ENCODE peak calls at places on chromosomes 11 and 22, in eight cellular contexts. P, Q, A, R, S, G, F and J are unnamed samples.

GRCh38 chr11:70889411-70889810 is 363.0 kb downstream of the SHANK2 start:
- DNase-seq in P (no peak), Q (no peak), A (no peak), R (no peak), S (no peak), G (no peak), F (no peak), J (no peak)

GRCh38 chr11:32821517-32821916 is 8.2 kb upstream of the PRRG4 start:
- DNase-seq in P (no peak), Q (no peak), A (no peak), R (no peak), S (no peak), G (no peak), F (no peak), J (no peak)

GRCh38 chr11:64742087-64742939 is 1.6 kb downstream of the RASGRP2 start:
- DNase-seq in P (no peak), Q (no peak), A (no peak), R (no peak), S (no peak), G (no peak), F (no peak), J (no peak)

GRCh38 chr22:39240841-39241631 is 3.7 kb downstream of the PDGFB start:
- DNase-seq in P (peak), Q (no peak), A (peak), R (peak), S (no peak), G (peak), F (peak), J (no peak)

GRCh38 chr11:124627546-124627945 is 4.9 kb downstream of the TBRG1 start:
- DNase-seq in P (no peak), Q (no peak), A (no peak), R (no peak), S (no peak), G (no peak), F (no peak), J (no peak)

GRCh38 chr11:94303884-94304459 is 408 bp upstream of the IZUMO1R start:
- DNase-seq in P (no peak), Q (no peak), A (no peak), R (no peak), S (no peak), G (no peak), F (no peak), J (no peak)

GRCh38 chr11:119148855-119149370 is at the start of gene ABCG4:
- DNase-seq in P (no peak), Q (no peak), A (no peak), R (peak), S (no peak), G (no peak), F (no peak), J (no peak)

GRCh38 chr11:17743026-17743807 is 8.6 kb downstream of the KCNC1 start:
- DNase-seq in P (peak), Q (no peak), A (no peak), R (no peak), S (no peak), G (no peak), F (no peak), J (no peak)

GRCh38 chr11:28836285-28837081 is 728.3 kb downstream of the METTL15 start:
- DNase-seq in P (no peak), Q (peak), A (no peak), R (no peak), S (peak), G (no peak), F (no peak), J (no peak)

GRCh38 chr22:17575151-17575550 is 11.9 kb downstream of the SLC25A18 start:
- DNase-seq in P (no peak), Q (no peak), A (no peak), R (no peak), S (no peak), G (no peak), F (no peak), J (no peak)
- TF ChIP-seq CTCF in P (no peak), Q (no peak), A (no peak), R (no peak), S (no peak), G (no peak), F (no peak), J (no peak)

GRCh38 chr11:82049199-82049598 is 684.5 kb downstream of the FAM181B start:
- DNase-seq in P (no peak), Q (no peak), A (no peak), R (no peak), S (no peak), G (no peak), F (no peak), J (no peak)

GRCh38 chr11:82045748-82046457 is 687.8 kb downstream of the FAM181B start:
- DNase-seq in P (no peak), Q (no peak), A (no peak), R (no peak), S (peak), G (no peak), F (no peak), J (no peak)

GRCh38 chr11:82047200-82047599 is 686.5 kb downstream of the FAM181B start:
- DNase-seq in P (no peak), Q (no peak), A (no peak), R (no peak), S (no peak), G (no peak), F (no peak), J (no peak)

GRCh38 chr11:82043316-82043715 is 690.3 kb downstream of the FAM181B start:
- DNase-seq in P (no peak), Q (no peak), A (no peak), R (no peak), S (peak), G (no peak), F (no peak), J (no peak)

GRCh38 chr11:82046778-82047177 is 686.9 kb downstream of the FAM181B start:
- DNase-seq in P (no peak), Q (peak), A (no peak), R (no peak), S (peak), G (no peak), F (no peak), J (no peak)
- TF ChIP-seq CTCF in P (no peak), Q (no peak), A (no peak), R (no peak), S (no peak), G (no peak), F (no peak), J (no peak)

DNA sequence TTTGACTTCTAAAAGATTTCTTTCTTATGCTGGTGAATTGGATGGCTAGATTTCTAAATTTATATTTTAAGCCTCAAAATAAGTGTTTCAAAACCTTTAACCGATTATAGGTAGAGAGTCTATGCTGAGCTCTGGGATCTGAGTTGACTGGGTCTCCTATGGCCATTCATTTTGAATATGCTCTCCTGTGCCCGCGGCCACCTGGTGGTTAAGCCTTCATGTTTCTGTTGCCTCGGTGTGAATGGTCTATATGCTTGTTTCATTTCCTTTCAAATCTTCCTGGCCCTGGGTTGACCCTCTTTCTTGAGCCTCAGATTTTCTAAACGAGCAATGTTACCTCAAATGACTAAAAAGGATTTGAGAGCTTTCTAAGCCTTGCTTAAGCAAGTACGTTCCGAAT is 789.3 kb upstream of the KIRREL3 start:
- DNase-seq in P (no peak), Q (peak), A (no peak), R (no peak), S (no peak), G (no peak), F (peak), J (no peak)
- TF ChIP-seq CTCF in P (peak), Q (no peak), A (no peak), R (no peak), S (peak), G (no peak), F (no peak), J (no peak)

DNA sequence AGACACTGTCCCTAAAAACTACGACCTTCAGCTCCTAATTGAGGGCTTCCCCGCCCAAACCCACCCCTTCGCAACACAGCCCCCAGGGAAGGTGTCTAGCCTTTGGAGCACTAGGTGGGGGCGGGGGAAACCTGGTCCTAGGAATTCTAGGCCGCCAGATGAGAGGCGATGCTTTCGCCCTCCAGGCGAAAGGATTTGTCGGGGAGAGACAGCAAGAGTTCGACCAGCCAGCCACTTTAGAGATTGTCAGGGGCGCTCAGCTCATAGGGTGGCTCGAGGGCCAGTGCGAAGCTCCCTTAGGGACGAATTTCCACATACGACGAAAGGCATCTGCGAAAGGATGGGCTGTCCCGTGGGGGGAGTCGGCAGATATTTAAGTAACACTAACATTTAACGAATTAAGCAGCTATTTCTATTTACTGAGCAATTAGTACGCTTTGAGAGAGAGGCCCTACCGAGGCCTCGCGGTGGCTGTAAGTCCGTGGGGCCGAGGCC is 5.3 kb downstream of the CD248 start:
- DNase-seq in P (no peak), Q (no peak), A (no peak), R (no peak), S (no peak), G (no peak), F (no peak), J (no peak)
- TF ChIP-seq CTCF in P (no peak), Q (no peak), A (no peak), R (no peak), S (peak), G (no peak), F (peak), J (no peak)

DNA sequence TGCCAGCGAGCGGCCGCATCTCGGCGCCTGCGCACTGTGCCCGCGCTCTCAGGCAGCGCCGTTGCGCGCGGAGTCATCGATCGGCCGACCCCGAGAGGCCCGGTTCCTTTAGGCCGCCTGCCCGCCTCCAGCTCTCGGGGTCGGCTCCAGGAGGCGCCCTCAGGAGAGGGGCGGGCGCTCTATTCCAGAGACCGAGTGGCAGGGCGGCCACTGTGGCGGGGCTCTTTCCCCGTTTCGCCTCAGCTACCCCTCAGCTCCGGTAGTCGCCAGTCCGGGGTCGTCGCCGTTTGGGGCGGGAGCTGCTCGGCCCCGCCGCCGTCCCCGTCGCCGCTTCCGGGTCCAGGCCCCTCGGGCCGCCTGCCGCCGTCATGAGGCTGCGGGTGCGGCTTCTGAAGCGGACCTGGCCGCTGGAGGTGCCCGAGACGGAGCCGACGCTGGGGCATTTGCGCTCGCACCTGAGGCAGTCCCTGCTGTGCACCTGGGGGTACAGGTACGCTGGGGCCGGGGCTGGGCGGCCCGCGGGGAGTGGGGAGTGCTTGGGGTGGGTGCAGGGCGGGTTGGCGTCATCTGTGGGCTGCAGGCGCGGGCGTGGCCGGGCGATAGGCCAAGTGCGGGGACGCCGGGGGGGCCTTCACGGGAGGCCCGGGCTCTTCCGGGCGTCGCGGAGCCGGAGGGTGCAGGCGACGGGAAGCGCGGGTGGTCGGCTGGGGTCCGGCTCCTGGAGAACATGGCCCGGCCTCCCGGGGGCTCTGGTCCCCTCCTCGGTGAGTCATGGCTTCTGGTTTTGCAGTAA is at the start of gene FBXO7:
- DNase-seq in P (peak), Q (peak), A (peak), R (peak), S (peak), G (peak), F (peak), J (peak)
- TF ChIP-seq CTCF in P (peak), Q (peak), A (no peak), R (no peak), S (peak), G (no peak), F (no peak), J (peak)